ENCODE peak calls at places on chromosomes 3 and 15, in four cellular contexts. U, E, F and O are unnamed samples.

GRCh38 chr3:58658508-58658907 is 8.1 kb downstream of the FAM3D start:
- DNase-seq in U (no peak), E (no peak), F (no peak), O (no peak)

GRCh38 chr3:56048333-56048732 is 419.9 kb downstream of the ERC2 start:
- DNase-seq in U (no peak), E (no peak), F (no peak), O (no peak)

GRCh38 chr3:62046326-62046725 is 327.0 kb downstream of the FEZF2 start:
- DNase-seq in U (no peak), E (peak; percentile 37), F (peak; percentile 26), O (no peak)

GRCh38 chr3:38343797-38344594 is 2.6 kb upstream of the XYLB start:
- DNase-seq in U (no peak), E (no peak), F (no peak), O (no peak)

GRCh38 chr15:76903251-76903681 is 1.9 kb downstream of the SCAPER start:
- DNase-seq in U (no peak), E (peak; percentile 78), F (no peak), O (no peak)

GRCh38 chr3:144197582-144197981 is 226.0 kb downstream of the DIPK2A start:
- DNase-seq in U (no peak), E (no peak), F (no peak), O (no peak)

GRCh38 chr3:78050276-78051080 is 1010.6 kb downstream of the ROBO2 start:
- DNase-seq in U (no peak), E (peak; percentile 45), F (no peak), O (no peak)

GRCh38 chr3:127089487-127090145 is 103.3 kb upstream of the PRR23E start:
- DNase-seq in U (no peak), E (no peak), F (no peak), O (no peak)

GRCh38 chr15:79408041-79408440 is 24.1 kb upstream of the MINAR1 start:
- DNase-seq in U (no peak), E (no peak), F (no peak), O (no peak)

GRCh38 chr3:5013021-5013906 is 34.0 kb downstream of the BHLHE40 start:
- DNase-seq in U (no peak), E (peak; percentile 47), F (no peak), O (no peak)

GRCh38 chr3:104742044-104742443 is 624.7 kb upstream of the ALCAM start:
- DNase-seq in U (no peak), E (no peak), F (no peak), O (no peak)

GRCh38 chr3:102235679-102236078 is 199.1 kb upstream of the ZPLD1 start:
- DNase-seq in U (no peak), E (peak; percentile 27), F (no peak), O (no peak)

GRCh38 chr3:13507791-13508339 is 27.8 kb downstream of the HDAC11 start:
- DNase-seq in U (peak; percentile 39), E (peak; percentile 13), F (no peak), O (no peak)

GRCh38 chr15:70362350-70362749 is 264.6 kb upstream of the TLE3 start:
- DNase-seq in U (peak; percentile 0), E (no peak), F (no peak), O (no peak)

GRCh38 chr3:59016930-59017616 is 32.8 kb downstream of the CFAP20DC start:
- DNase-seq in U (no peak), E (no peak), F (no peak), O (no peak)

GRCh38 chr15:28101201-28101600 is 2.1 kb upstream of the OCA2 start:
- DNase-seq in U (no peak), E (no peak), F (no peak), O (no peak)

GRCh38 chr15:50765202-50765967 is at the start of gene SPPL2A:
- DNase-seq in U (peak; percentile 56), E (peak; percentile 84), F (peak; percentile 48), O (peak; percentile 54)

GRCh38 chr15:53746101-53746500 is 13.4 kb downstream of the WDR72 start:
- DNase-seq in U (no peak), E (no peak), F (no peak), O (no peak)

GRCh38 chr3:160376681-160377080 is 22.3 kb downstream of the IFT80 start:
- DNase-seq in U (no peak), E (peak; percentile 50), F (no peak), O (no peak)

GRCh38 chr15:72700076-72700475 is 14.1 kb downstream of the BBS4 start:
- DNase-seq in U (no peak), E (no peak), F (no peak), O (no peak)

GRCh38 chr3:42117175-42118008 is 26.2 kb downstream of the TRAK1 start:
- DNase-seq in U (peak; percentile 55), E (peak; percentile 75), F (no peak), O (no peak)

GRCh38 chr3:188220988-188221818 is 67.2 kb downstream of the LPP start:
- DNase-seq in U (no peak), E (peak; percentile 76), F (no peak), O (no peak)

GRCh38 chr3:30124435-30125390 is 481.7 kb upstream of the TGFBR2 start:
- DNase-seq in U (peak; percentile 57), E (peak; percentile 68), F (peak; percentile 40), O (no peak)

GRCh38 chr3:48595526-48596121 is 495 bp upstream of the COL7A1 start:
- DNase-seq in U (peak; percentile 43), E (peak; percentile 86), F (peak; percentile 15), O (peak; percentile 36)

GRCh38 chr3:188051801-188052228 is 102.1 kb upstream of the LPP start:
- DNase-seq in U (peak; percentile 89), E (no peak), F (no peak), O (no peak)

GRCh38 chr3:188915137-188915536 is 256.6 kb upstream of the TPRG1 start:
- DNase-seq in U (no peak), E (peak; percentile 63), F (no peak), O (no peak)

GRCh38 chr3:133965033-133965570 is 64.6 kb downstream of the SLCO2A1 start:
- DNase-seq in U (no peak), E (peak; percentile 31), F (peak; percentile 60), O (no peak)

GRCh38 chr15:96053039-96054021 is 277.2 kb upstream of the NR2F2 start:
- DNase-seq in U (peak; percentile 20), E (no peak), F (no peak), O (peak; percentile 30)

DNA sequence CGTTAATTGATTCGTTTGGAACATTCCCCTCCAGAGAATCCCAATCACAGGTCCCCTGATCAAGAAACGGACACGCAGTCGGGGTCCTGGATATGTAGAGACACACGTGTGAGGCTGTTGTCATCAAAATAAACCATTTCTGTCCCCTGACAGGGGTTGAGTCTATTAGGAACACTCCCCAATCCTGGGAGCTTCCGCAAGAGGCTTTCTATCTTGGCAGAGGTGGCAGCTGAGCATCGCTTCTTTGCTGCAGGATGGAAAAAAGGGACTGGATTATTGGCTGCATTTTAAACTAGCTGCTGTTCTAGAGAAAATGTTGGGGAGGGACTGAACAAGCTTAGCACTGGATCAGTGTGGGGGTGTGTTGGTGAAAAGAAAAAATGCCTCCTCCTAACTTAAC is 2.5 kb upstream of the CNTN4 start:
- DNase-seq in U (no peak), E (no peak), F (no peak), O (no peak)
- TF ChIP-seq CTCF in U (no peak), E (no peak), F (no peak), O (no peak)

GRCh38 chr3:197749601-197750395 is at the start of gene FYTTD1:
- DNase-seq in U (peak; percentile 84), E (peak; percentile 84), F (peak; percentile 53), O (peak; percentile 62)
- TF ChIP-seq CTCF in U (no peak), E (peak; percentile 46), F (peak; percentile 30), O (no peak)

DNA sequence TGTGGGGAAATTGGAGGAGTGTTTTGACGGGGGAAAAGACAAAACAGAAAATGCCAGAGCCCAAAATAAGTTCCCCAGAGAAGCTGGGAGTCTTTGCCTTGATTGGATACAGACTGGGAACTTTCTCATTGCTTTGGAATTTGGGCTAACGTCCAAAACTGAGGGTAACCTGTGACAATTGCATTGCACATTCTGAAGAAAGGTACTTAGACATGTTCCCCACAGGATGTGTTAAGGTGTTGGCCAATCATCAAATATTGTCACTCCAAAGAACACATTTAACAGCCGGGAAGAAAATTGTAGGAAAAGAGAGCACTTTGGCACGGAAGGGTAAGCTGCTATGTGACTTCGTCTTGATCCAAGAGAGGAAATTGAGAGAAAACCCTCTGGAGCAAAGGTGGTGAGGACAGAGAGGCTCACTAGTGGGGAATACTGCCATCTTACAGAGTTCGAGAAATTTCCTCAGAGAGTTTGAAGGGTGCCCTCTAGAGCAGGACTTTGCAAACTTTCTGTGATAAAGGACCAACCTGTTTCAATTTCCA is 619.5 kb upstream of the TBL1XR1 start:
- DNase-seq in U (peak; percentile 78), E (peak; percentile 59), F (peak; percentile 86), O (no peak)
- TF ChIP-seq CTCF in U (no peak), E (no peak), F (peak; percentile 35), O (no peak)

DNA sequence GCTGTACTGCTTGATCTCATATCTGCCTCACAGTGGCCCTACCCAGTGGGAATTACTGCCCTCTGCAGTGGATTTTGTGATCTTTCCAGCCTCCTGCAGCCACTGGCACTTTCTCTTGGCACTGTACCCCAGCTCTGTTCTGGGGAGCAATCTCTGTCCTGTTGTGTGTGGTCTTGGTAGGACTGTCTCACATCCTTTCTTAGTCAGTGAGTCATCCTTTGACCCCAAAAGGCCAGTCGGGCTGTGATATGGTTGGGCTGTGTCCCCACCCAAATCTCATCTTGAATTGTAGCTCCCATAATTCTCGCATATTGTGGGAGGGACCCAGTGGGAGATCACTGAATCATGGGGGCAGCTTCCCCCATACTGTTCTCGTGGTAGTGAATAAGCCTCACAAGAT is 133.3 kb upstream of the TPM1 start:
- DNase-seq in U (no peak), E (no peak), F (no peak), O (no peak)
- TF ChIP-seq CTCF in U (no peak), E (no peak), F (no peak), O (no peak)

GRCh38 chr3:121995190-121996137 is 26.6 kb downstream of the ILDR1 start:
- DNase-seq in U (peak; percentile 24), E (peak; percentile 75), F (peak; percentile 42), O (no peak)

GRCh38 chr3:121992601-121993560 is 29.2 kb downstream of the ILDR1 start:
- DNase-seq in U (no peak), E (no peak), F (no peak), O (no peak)

GRCh38 chr3:121988146-121988545 is 33.9 kb downstream of the ILDR1 start:
- DNase-seq in U (no peak), E (no peak), F (no peak), O (no peak)

GRCh38 chr3:121985841-121986240 is 36.2 kb downstream of the ILDR1 start:
- DNase-seq in U (no peak), E (no peak), F (peak; percentile 63), O (no peak)

DNA sequence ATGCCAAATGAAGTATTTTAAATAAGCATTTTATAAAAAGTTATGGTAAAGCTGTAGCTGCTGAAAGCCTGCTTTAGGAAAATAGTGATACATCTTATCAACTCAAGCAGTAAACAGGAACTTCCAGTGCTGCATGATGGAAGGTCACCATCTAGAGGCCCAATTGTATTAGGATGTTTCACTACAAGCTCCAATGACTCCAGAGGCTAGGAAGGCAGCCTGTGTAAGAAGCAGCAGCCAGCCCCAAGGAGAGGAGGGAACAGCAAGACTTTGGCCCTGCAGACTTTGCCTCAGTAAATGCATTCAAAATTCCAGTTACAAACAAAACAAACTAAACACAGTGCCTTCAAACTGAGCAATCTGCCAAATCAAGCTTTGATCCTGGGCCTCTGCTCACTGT is 32.1 kb downstream of the ILDR1 start:
- DNase-seq in U (no peak), E (no peak), F (no peak), O (no peak)
- TF ChIP-seq CTCF in U (no peak), E (no peak), F (no peak), O (no peak)